ENCODE peak calls at places on chromosome 17, in nine cellular contexts. S, Y, O, T, M, Z, H, G and I are unnamed samples.

GRCh38 chr17:35073991-35074627 is 10.6 kb upstream of the RFFL start:
- DNase-seq in G (no peak), S (no peak), H (peak), Z (no peak), T (no peak), Y (no peak), O (no peak), M (peak), I (no peak)

GRCh38 chr17:34716291-34716690 is 136.9 kb downstream of the TMEM132E start:
- DNase-seq in S (no peak), G (no peak), T (no peak), H (no peak), Z (no peak), M (no peak), Y (no peak), O (no peak), I (no peak)

GRCh38 chr17:76524598-76525512 is 12.7 kb downstream of the CYGB start:
- DNase-seq in M (peak), O (peak), S (no peak), Z (peak), G (no peak), T (no peak), H (no peak), Y (peak), I (peak)

GRCh38 chr17:82748756-82749155 is 3.1 kb upstream of the TBCD start:
- DNase-seq in M (no peak), H (no peak), S (no peak), T (no peak), G (no peak), Z (no peak), Y (peak), O (no peak), I (no peak)

GRCh38 chr17:17900615-17901520 is 64.1 kb upstream of the SREBF1 start:
- DNase-seq in S (no peak), Y (peak), M (peak), O (peak), T (no peak), G (no peak), Z (peak), H (no peak), I (peak)

GRCh38 chr17:81582341-81582740 is 30.2 kb upstream of the FAAP100 start:
- DNase-seq in O (no peak), T (no peak), H (no peak), Z (no peak), S (no peak), Y (no peak), M (peak), G (no peak), I (no peak)

GRCh38 chr17:57783338-57783742 is 38.2 kb upstream of the CCDC182 start:
- DNase-seq in S (peak), Z (peak), H (peak), T (peak), G (peak), M (peak), Y (peak), O (peak), I (peak)

GRCh38 chr17:31155208-31155810 is 60.5 kb downstream of the NF1 start:
- DNase-seq in G (no peak), Y (no peak), M (no peak), S (no peak), O (no peak), T (no peak), Z (no peak), H (no peak), I (no peak)

GRCh38 chr17:62876664-62877411 is 68.7 kb upstream of the MARCHF10 start:
- DNase-seq in G (no peak), H (no peak), Y (no peak), Z (no peak), S (no peak), M (peak), O (no peak), T (no peak), I (no peak)

GRCh38 chr17:82229686-82230626 is 1.1 kb downstream of the SLC16A3 start:
- DNase-seq in Y (peak), G (no peak), H (no peak), T (no peak), S (no peak), Z (no peak), O (no peak), M (no peak), I (no peak)

GRCh38 chr17:38636054-38636453 is 30.3 kb upstream of the SRCIN1 start:
- DNase-seq in Y (no peak), O (no peak), S (no peak), G (no peak), H (no peak), T (no peak), Z (no peak), M (no peak), I (peak)

GRCh38 chr17:82613283-82614094 is 34.8 kb downstream of the WDR45B start:
- DNase-seq in Z (no peak), M (no peak), O (no peak), T (no peak), H (no peak), Y (no peak), S (no peak), G (no peak), I (no peak)

GRCh38 chr17:4854181-4854681 is 21.1 kb downstream of the MINK1 start:
- DNase-seq in M (peak), T (no peak), H (no peak), Z (no peak), O (no peak), Y (no peak), G (no peak), S (no peak), I (no peak)

GRCh38 chr17:75684924-75685323 is 17.8 kb downstream of the SAP30BP start:
- DNase-seq in Z (no peak), O (no peak), T (no peak), H (no peak), S (no peak), Y (no peak), G (no peak), M (peak), I (no peak)

GRCh38 chr17:1493291-1493980 is 950 bp upstream of the MYO1C start:
- DNase-seq in H (no peak), Z (peak), O (peak), S (no peak), T (no peak), Y (peak), G (no peak), M (no peak), I (no peak)